ENCODE peak calls at places on chromosomes 5 and 9, in four cellular contexts. E is fibroblast of the aortic adventitia; Z is neuronal stem cell; Q is stimulated activated CD4-positive, alpha-beta T cell treated with anti-CD3 and anti-CD28 coated beads, Interleukin-1b, Interleukin-23, amount 100 ng/mL, for 24 hours. J is an unnamed sample.

GRCh38 chr5:84725946-84726570 is 341.4 kb upstream of the EDIL3 start:
- DNase-seq in E (no peak), Q (no peak), Z (no peak), J (no peak)

GRCh38 chr5:116542619-116543018 is 32.0 kb downstream of the SEMA6A start:
- DNase-seq in E (no peak), Q (no peak), Z (no peak), J (no peak)

GRCh38 chr9:127361561-127361960 is 35.4 kb upstream of the SLC2A8 start:
- DNase-seq in Z (no peak), Q (no peak), E (no peak), J (no peak)

GRCh38 chr9:35651964-35652828 is 1.5 kb upstream of the SIT1 start:
- DNase-seq in Q (no peak), E (peak), Z (no peak), J (peak)

GRCh38 chr9:135297716-135298075 is 181.9 kb upstream of the PPP1R26 start:
- DNase-seq in Q (no peak), Z (no peak), E (no peak), J (no peak)

GRCh38 chr5:42811591-42812392 is at the start of gene SELENOP:
- DNase-seq in Q (no peak), Z (peak), E (peak), J (no peak)

GRCh38 chr5:96288166-96288844 is 144.7 kb downstream of the PCSK1 start:
- DNase-seq in Z (no peak), E (peak), Q (no peak), J (peak)

GRCh38 chr9:131837316-131837715 is 97.4 kb upstream of the RAPGEF1 start:
- DNase-seq in E (no peak), Q (no peak), Z (no peak), J (no peak)

GRCh38 chr9:137745541-137745991 is 126.8 kb downstream of the EHMT1 start:
- DNase-seq in Z (no peak), Q (no peak), E (no peak), J (peak)

GRCh38 chr5:149618581-149619248 is 37.4 kb downstream of the ARHGEF37 start:
- DNase-seq in E (peak), Z (peak), Q (no peak), J (peak)

GRCh38 chr9:136002215-136002614 is 41.0 kb upstream of the UBAC1 start:
- DNase-seq in Q (no peak), E (no peak), Z (no peak), J (no peak)

GRCh38 chr5:83368317-83368716 is 103.2 kb upstream of the VCAN start:
- DNase-seq in Q (no peak), E (peak), Z (no peak), J (peak)

GRCh38 chr9:22911632-22912031 is 465.0 kb downstream of the DMRTA1 start:
- DNase-seq in E (no peak), Q (no peak), Z (no peak), J (no peak)

GRCh38 chr5:103918668-103919367 is 356.2 kb upstream of the NUDT12 start:
- DNase-seq in Z (peak), Q (no peak), E (peak), J (peak)

GRCh38 chr9:126619336-126619919 is 5.7 kb downstream of the LMX1B start:
- DNase-seq in E (no peak), Q (no peak), Z (no peak), J (no peak)

GRCh38 chr5:177319913-177320588 is 8.4 kb upstream of the MXD3 start:
- DNase-seq in Z (no peak), Q (no peak), E (no peak), J (no peak)

GRCh38 chr9:69303331-69303730 is 21.7 kb upstream of the ENTREP1 start:
- DNase-seq in Z (no peak), E (no peak), Q (no peak), J (no peak)

GRCh38 chr5:126961128-126961527 is 69.2 kb downstream of the MARCHF3 start:
- DNase-seq in E (no peak), Z (no peak), Q (no peak), J (no peak)

GRCh38 chr9:107638922-107639321 is 149.4 kb upstream of the KLF4 start:
- DNase-seq in Z (no peak), Q (no peak), E (peak), J (peak)

GRCh38 chr9:127140181-127140580 is 17.7 kb upstream of the ANGPTL2 start:
- DNase-seq in Q (no peak), E (no peak), Z (no peak), J (no peak)

GRCh38 chr9:121735065-121735791 is 83.8 kb downstream of the DAB2IP start:
- DNase-seq in Q (no peak), Z (no peak), E (peak), J (peak)

GRCh38 chr5:157855404-157855994 is 3.4 kb downstream of the CLINT1 start:
- DNase-seq in Q (no peak), E (peak), Z (peak), J (peak)

GRCh38 chr5:52043543-52043942 is 660.3 kb downstream of the ISL1 start:
- DNase-seq in Q (no peak), Z (no peak), E (no peak), J (no peak)

GRCh38 chr9:98329904-98330303 is 74.5 kb upstream of the TBC1D2 start:
- DNase-seq in Z (no peak), E (no peak), Q (no peak), J (no peak)

GRCh38 chr9:71936066-71936465 is 24.6 kb downstream of the C9orf85 start:
- DNase-seq in E (no peak), Z (no peak), Q (no peak), J (peak)

GRCh38 chr9:89942643-89943042 is 337.8 kb downstream of the GADD45G start:
- DNase-seq in Z (no peak), Q (no peak), E (no peak), J (no peak)

GRCh38 chr9:14687042-14687719 is 6.1 kb downstream of the ZDHHC21 start:
- DNase-seq in Q (no peak), Z (no peak), E (peak), J (peak)

GRCh38 chr5:10528056-10528816 is 35.6 kb upstream of the ANKRD33B start:
- DNase-seq in E (peak), Q (no peak), Z (no peak), J (peak)

GRCh38 chr9:109889456-109889855 is 109.5 kb downstream of the PALM2AKAP2 start:
- DNase-seq in Z (no peak), E (no peak), Q (no peak), J (no peak)

GRCh38 chr5:56876325-56876724 is 33.1 kb upstream of the SETD9 start:
- DNase-seq in E (no peak), Q (no peak), Z (no peak), J (no peak)

GRCh38 chr5:96384353-96384752 is 48.7 kb downstream of the PCSK1 start:
- DNase-seq in E (peak), Q (no peak), Z (no peak), J (peak)

GRCh38 chr9:95736370-95736769 is 139.1 kb upstream of the ERCC6L2 start:
- DNase-seq in E (no peak), Q (no peak), Z (no peak), J (no peak)

GRCh38 chr5:94968507-94969095 is 316.3 kb downstream of the MCTP1 start:
- DNase-seq in Q (no peak), E (peak), Z (peak), J (peak)

GRCh38 chr9:111904889-111905288 is 8.3 kb downstream of the UGCG start:
- DNase-seq in Z (no peak), Q (no peak), E (no peak), J (no peak)

GRCh38 chr5:7629559-7629958 is 221.4 kb downstream of the CFAP90 start:
- DNase-seq in Q (no peak), Z (no peak), E (no peak), J (no peak)

GRCh38 chr9:102795532-102795931 is 199.6 kb upstream of the CYLC2 start:
- DNase-seq in E (no peak), Q (no peak), Z (no peak), J (no peak)

GRCh38 chr9:88798476-88798875 is 192.8 kb upstream of the S1PR3 start:
- DNase-seq in Z (no peak), E (no peak), Q (no peak), J (no peak)